ENCODE peak calls at places on chromosomes 13 and 19, in ten cellular contexts. H is spleen; N is neuronal stem cell; R is CD4-positive, alpha-beta memory T cell; W is mucosa of descending colon; X is colonic mucosa; O is CD8-positive, alpha-beta T cell; G is cardiac muscle cell; Z is BE2C; E is small intestine. S is an unnamed sample.
A peak's percentile ranks its signal among the peaks of the same experiment; 100 is the strongest.

GRCh38 chr13:67736646-67737420 is 506.7 kb upstream of the PCDH9 start:
- DNase-seq in H (no peak), N (peak; percentile 36), R (no peak), W (no peak), X (peak; percentile 21), O (no peak), G (peak; percentile 64), Z (peak; percentile 53), E (peak; percentile 1), S (peak; percentile 68)

GRCh38 chr19:18723871-18724377 is 40.4 kb downstream of the CRTC1 start:
- DNase-seq in H (no peak), N (no peak), R (no peak), W (no peak), X (no peak), O (no peak), G (no peak), Z (no peak), E (no peak), S (no peak)

GRCh38 chr13:67228909-67229308 is 1.2 kb downstream of the PCDH9 start:
- DNase-seq in H (no peak), N (no peak), R (no peak), W (no peak), X (no peak), O (no peak), G (no peak), Z (no peak), E (no peak), S (no peak)

GRCh38 chr13:46367622-46368327 is 19.3 kb downstream of the RUBCNL start:
- DNase-seq in H (no peak), N (no peak), R (no peak), W (no peak), X (no peak), O (no peak), G (no peak), Z (no peak), E (no peak), S (no peak)

GRCh38 chr19:31674503-31675186 is 325.4 kb upstream of the TSHZ3 start:
- DNase-seq in H (no peak), N (no peak), R (no peak), W (no peak), X (no peak), O (no peak), G (no peak), Z (no peak), E (no peak), S (no peak)

GRCh38 chr13:83943530-83944279 is 61.4 kb upstream of the SLITRK1 start:
- DNase-seq in H (no peak), N (no peak), R (no peak), W (no peak), X (no peak), O (no peak), G (peak; percentile 4), Z (no peak), E (no peak), S (peak; percentile 51)

GRCh38 chr19:58352760-58353671 is at the start of gene A1BG:
- DNase-seq in H (no peak), N (no peak), R (no peak), W (no peak), X (no peak), O (no peak), G (no peak), Z (no peak), E (no peak), S (no peak)

GRCh38 chr19:2529473-2529918 is 53.6 kb downstream of the GADD45B start:
- DNase-seq in H (peak; percentile 10), N (no peak), R (no peak), W (no peak), X (no peak), O (no peak), G (no peak), Z (peak; percentile 48), E (peak; percentile 88), S (no peak)

GRCh38 chr19:45032421-45032820 is 6.4 kb upstream of the CLASRP start:
- DNase-seq in H (no peak), N (no peak), R (no peak), W (no peak), X (no peak), O (no peak), G (no peak), Z (no peak), E (no peak), S (no peak)

GRCh38 chr13:100434010-100434763 is 154.4 kb downstream of the GGACT start:
- DNase-seq in H (no peak), N (no peak), R (no peak), W (no peak), X (no peak), O (no peak), G (no peak), Z (no peak), E (no peak), S (no peak)

GRCh38 chr13:82566864-82567263 is 1315.4 kb downstream of the SLITRK1 start:
- DNase-seq in H (no peak), N (no peak), R (no peak), W (no peak), X (no peak), O (no peak), G (no peak), Z (no peak), E (no peak), S (no peak)

GRCh38 chr19:18852634-18853033 is 20.9 kb downstream of the UPF1 start:
- DNase-seq in H (no peak), N (no peak), R (no peak), W (no peak), X (no peak), O (no peak), G (no peak), Z (no peak), E (no peak), S (no peak)

GRCh38 chr19:42089772-42090171 is 13.8 kb downstream of the ZNF574 start:
- DNase-seq in H (no peak), N (no peak), R (no peak), W (no peak), X (no peak), O (no peak), G (no peak), Z (no peak), E (no peak), S (no peak)

GRCh38 chr19:5961969-5962945 is 15.7 kb downstream of the RANBP3 start:
- DNase-seq in H (peak; percentile 87), N (no peak), R (peak; percentile 88), W (peak; percentile 72), X (peak; percentile 79), O (peak; percentile 72), G (peak; percentile 42), Z (no peak), E (peak; percentile 83), S (no peak)

GRCh38 chr13:110826101-110826500 is 88.8 kb downstream of the ANKRD10 start:
- DNase-seq in H (no peak), N (no peak), R (no peak), W (no peak), X (no peak), O (no peak), G (no peak), Z (no peak), E (no peak), S (no peak)

GRCh38 chr19:52570005-52570861 is at the start of gene ZNF701:
- DNase-seq in H (peak; percentile 98), N (peak; percentile 92), R (peak; percentile 95), W (peak; percentile 98), X (peak; percentile 97), O (peak; percentile 93), G (peak; percentile 94), Z (peak; percentile 95), E (peak; percentile 93), S (peak; percentile 95)

GRCh38 chr13:99398071-99398470 is 90.9 kb upstream of the GPR183 start:
- DNase-seq in H (no peak), N (no peak), R (no peak), W (no peak), X (no peak), O (no peak), G (no peak), Z (no peak), E (no peak), S (no peak)
- H3K36me3 ChIP-seq in H (no peaks in the 10 kb centered on the region), N (no peaks in the 10 kb centered on the region), R (no peaks in the 10 kb centered on the region), W (no peaks in the 10 kb centered on the region), X (no peaks in the 10 kb centered on the region), O (no peaks in the 10 kb centered on the region), G (no peaks in the 10 kb centered on the region), Z (no peaks in the 10 kb centered on the region), E (no peaks in the 10 kb centered on the region), S (no peaks in the 10 kb centered on the region)

DNA sequence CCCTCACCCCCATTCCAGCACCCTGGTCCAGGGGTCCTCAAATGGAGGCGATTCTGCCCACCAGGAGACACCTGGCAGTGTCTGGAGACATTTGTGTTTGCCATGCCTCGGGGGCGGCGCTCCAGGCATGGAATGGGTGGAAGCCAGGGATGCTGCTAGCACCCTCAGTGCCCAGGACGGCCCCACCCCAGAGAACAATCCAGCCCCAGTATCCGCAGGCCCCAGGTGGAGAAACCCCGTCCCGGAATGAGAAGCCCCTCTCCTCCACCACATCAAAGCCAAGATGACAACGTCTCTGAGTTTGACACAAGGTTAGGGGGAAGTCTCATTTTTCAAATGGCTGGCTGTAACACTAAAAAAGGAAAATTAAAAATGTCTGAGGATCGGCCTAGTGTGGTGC is 68.5 kb downstream of the INSR start:
- DNase-seq in H (no peak), N (no peak), R (no peak), W (no peak), X (no peak), O (no peak), G (no peak), Z (no peak), E (no peak), S (no peak)
- H3K4me1 ChIP-seq in H (peaks cover 15% of the 10 kb centered on the region), N (peaks cover 3% of the 10 kb centered on the region), R (no peaks in the 10 kb centered on the region), W (peaks cover 4% of the 10 kb centered on the region), X (no peaks in the 10 kb centered on the region), O (no peaks in the 10 kb centered on the region), G (peaks cover 8% of the 10 kb centered on the region), Z (no peaks in the 10 kb centered on the region), E (peaks cover 3% of the 10 kb centered on the region), S (peaks cover 6% of the 10 kb centered on the region)

DNA sequence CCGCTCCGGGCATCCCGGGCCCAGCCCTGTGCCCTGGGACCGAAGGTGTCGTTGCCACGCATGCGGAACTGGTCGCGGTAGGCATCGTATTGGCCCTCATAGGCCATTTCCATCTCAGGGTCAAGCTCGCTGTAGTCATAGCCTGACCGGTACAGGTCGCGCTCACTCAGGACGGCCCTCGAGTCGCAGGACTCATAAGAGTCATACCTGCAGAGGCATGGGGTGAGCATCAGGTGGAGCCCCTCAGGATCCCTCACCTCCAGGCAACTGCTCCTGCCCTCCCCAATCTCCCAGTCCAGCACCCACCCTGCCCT is 17.4 kb downstream of the AKAP8L start:
- DNase-seq in H (no peak), N (no peak), R (no peak), W (no peak), X (no peak), O (no peak), G (no peak), Z (no peak), E (no peak), S (no peak)
- H3K36me3 ChIP-seq in H (peaks cover 100% of the 10 kb centered on the region), N (peaks cover 60% of the 10 kb centered on the region), R (peaks cover 77% of the 10 kb centered on the region), W (peaks cover 26% of the 10 kb centered on the region), X (peaks cover 42% of the 10 kb centered on the region), O (peaks cover 62% of the 10 kb centered on the region), G (peaks cover 41% of the 10 kb centered on the region), Z (peaks cover 89% of the 10 kb centered on the region), E (peaks cover 29% of the 10 kb centered on the region), S (no peaks in the 10 kb centered on the region)

DNA sequence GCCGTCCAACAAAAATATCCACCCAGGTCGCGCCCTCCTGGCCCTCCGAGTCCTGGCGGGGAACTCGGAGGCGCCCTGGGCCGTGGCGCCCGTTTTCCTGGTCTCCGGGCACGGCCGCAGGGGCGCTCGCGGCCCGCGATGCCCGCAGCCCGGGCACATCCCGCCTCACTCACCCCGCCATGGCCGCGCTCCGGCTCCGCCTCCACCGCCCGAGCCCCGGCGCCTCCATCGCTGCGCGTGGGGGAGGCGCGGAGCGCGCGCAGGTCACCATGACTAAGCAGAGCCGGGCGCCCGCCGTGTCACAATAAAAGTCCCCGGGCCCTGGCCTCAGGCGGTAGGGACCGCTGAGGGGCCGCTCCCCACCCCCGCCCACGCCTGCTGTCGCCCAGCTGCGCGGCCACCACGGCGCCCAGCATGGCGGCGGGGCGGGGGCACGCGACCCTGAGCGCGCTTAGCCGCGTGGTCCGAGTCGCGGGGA is 593 bp downstream of the KEAP1 start:
- DNase-seq in H (peak; percentile 98), N (peak; percentile 85), R (peak; percentile 87), W (peak; percentile 95), X (peak; percentile 92), O (peak; percentile 81), G (peak; percentile 97), Z (peak; percentile 98), E (peak; percentile 88), S (peak; percentile 94)
- H3K4me1 ChIP-seq in H (peaks cover 29% of the 10 kb centered on the region), N (peaks cover 5% of the 10 kb centered on the region), R (peaks cover 47% of the 10 kb centered on the region), W (peaks cover 31% of the 10 kb centered on the region), X (peaks cover 15% of the 10 kb centered on the region), O (peaks cover 11% of the 10 kb centered on the region), G (no peaks in the 10 kb centered on the region), Z (no peaks in the 10 kb centered on the region), E (peaks cover 2% of the 10 kb centered on the region), S (no peaks in the 10 kb centered on the region)

S was measured in neural progenitor cell.